ENCODE peak calls at places on chromosomes 1 and 21, in six cellular contexts. W is tibial artery; N is T-helper 2 cell; G is immature natural killer cell; O is stimulated activated CD4-positive, alpha-beta T cell treated with anti-CD3 and anti-CD28 coated beads, Interleukin-12 subunit alpha, Interleukin-12 subunit beta, amount 100 ng/mL, for 4 hours; E is H9. Z is an unnamed sample.

GRCh38 chr1:85033221-85033620 is 15.1 kb downstream of the MCOLN3 start:
- DNase-seq in W (no peak), N (no peak), G (no peak), O (no peak), E (no peak), Z (no peak)

GRCh38 chr1:223556414-223557124 is 108.9 kb downstream of the CAPN8 start:
- DNase-seq in W (peak; percentile 50), N (no peak), G (peak; percentile 10), O (peak; percentile 19), E (peak; percentile 76), Z (peak; percentile 48)

GRCh38 chr1:20032425-20032824 is 37.6 kb upstream of the PLA2G5 start:
- DNase-seq in W (no peak), N (no peak), G (no peak), O (no peak), E (no peak), Z (no peak)

GRCh38 chr1:151211972-151212705 is 13.8 kb downstream of the PIP5K1A start:
- DNase-seq in W (no peak), N (no peak), G (no peak), O (no peak), E (no peak), Z (no peak)

GRCh38 chr1:87329051-87329755 is 523 bp downstream of the LMO4 start:
- DNase-seq in W (peak; percentile 78), N (peak; percentile 27), G (peak; percentile 43), O (peak; percentile 29), E (peak; percentile 40), Z (peak; percentile 39)

GRCh38 chr1:3222042-3222692 is 153.2 kb downstream of the PRDM16 start:
- DNase-seq in W (peak; percentile 90), N (no peak), G (no peak), O (no peak), E (peak; percentile 77), Z (no peak)

GRCh38 chr21:34889287-34889536 is 159.9 kb downstream of the RUNX1 start:
- DNase-seq in W (peak; percentile 77), N (no peak), G (no peak), O (peak; percentile 60), E (peak; percentile 49), Z (peak; percentile 41)

GRCh38 chr1:47992720-47993119 is 4.5 kb downstream of the TRABD2B start:
- DNase-seq in W (peak; percentile 94), N (no peak), G (no peak), O (no peak), E (peak; percentile 31), Z (no peak)

GRCh38 chr1:55195523-55196233 is 19.5 kb downstream of the USP24 start:
- DNase-seq in W (no peak), N (no peak), G (no peak), O (no peak), E (no peak), Z (no peak)

GRCh38 chr1:119316870-119317416 is 51.6 kb upstream of the HAO2 start:
- DNase-seq in W (no peak), N (no peak), G (no peak), O (no peak), E (peak; percentile 79), Z (no peak)

GRCh38 chr21:37139154-37139553 is 66.1 kb downstream of the TTC3 start:
- DNase-seq in W (no peak), N (no peak), G (no peak), O (no peak), E (no peak), Z (no peak)

GRCh38 chr1:117674521-117675400 is 68.9 kb downstream of the TENT5C start:
- DNase-seq in W (no peak), N (peak; percentile 55), G (peak; percentile 66), O (no peak), E (peak; percentile 32), Z (no peak)

GRCh38 chr21:42466700-42467612 is 29.1 kb downstream of the RSPH1 start:
- DNase-seq in W (peak; percentile 37), N (no peak), G (peak; percentile 41), O (no peak), E (peak; percentile 61), Z (no peak)

GRCh38 chr1:93681095-93681548 is 515 bp downstream of the BCAR3 start:
- DNase-seq in W (no peak), N (no peak), G (peak; percentile 9), O (no peak), E (no peak), Z (no peak)

GRCh38 chr1:201169971-201170532 is 15.8 kb upstream of the TMEM9 start:
- DNase-seq in W (no peak), N (no peak), G (no peak), O (no peak), E (no peak), Z (no peak)

GRCh38 chr1:46184920-46185658 is 8.8 kb upstream of the P3R3URF start:
- DNase-seq in W (no peak), N (no peak), G (no peak), O (peak; percentile 59), E (no peak), Z (no peak)

GRCh38 chr1:201792534-201793305 is 36.2 kb upstream of the IPO9 start:
- DNase-seq in W (peak; percentile 89), N (peak; percentile 7), G (peak; percentile 19), O (peak; percentile 30), E (peak; percentile 86), Z (peak; percentile 76)

GRCh38 chr1:233791750-233792149 is 112.7 kb upstream of the SLC35F3 start:
- DNase-seq in W (no peak), N (no peak), G (no peak), O (no peak), E (no peak), Z (no peak)

GRCh38 chr1:206479164-206480125 is 9.2 kb downstream of the IKBKE start:
- DNase-seq in W (peak; percentile 82), N (peak; percentile 31), G (peak; percentile 55), O (peak; percentile 64), E (peak; percentile 78), Z (peak; percentile 70)

GRCh38 chr1:24257373-24257772 is 61.8 kb upstream of the GRHL3 start:
- DNase-seq in W (no peak), N (no peak), G (no peak), O (no peak), E (no peak), Z (no peak)

GRCh38 chr1:171032822-171033702 is 57.6 kb upstream of the FMO3 start:
- DNase-seq in W (no peak), N (no peak), G (no peak), O (no peak), E (peak; percentile 55), Z (no peak)

GRCh38 chr1:200483491-200484143 is 73.8 kb upstream of the ZNF281 start:
- DNase-seq in W (no peak), N (no peak), G (no peak), O (peak; percentile 40), E (peak; percentile 55), Z (no peak)